ENCODE peak calls at places on chromosomes 4 and X, in nine cellular contexts. U is MV-4-11; J is occipital lobe; Y is hepatic stellate cell; X is stimulated activated CD4-positive, alpha-beta T cell treated with anti-CD3 and anti-CD28 coated beads, TNF-alpha, amount 100 ng/mL, for 48 hours; O is NCI-H1105; C is activated CD8-positive, alpha-beta T cell treated with anti-CD3 and anti-CD28 coated beads, Interleukin-2, amount 10 ng/mL, durations not matched to agents 7 days and 5 days; V is AG10803; G is ascending aorta. M is an unnamed sample.

GRCh38 chr4:56286763-56287162 is 100.5 kb downstream of the AASDH start:
- DNase-seq in G (no peak), O (no peak), Y (no peak), U (no peak), J (no peak), X (no peak), C (no peak), V (no peak), M (no peak)

GRCh38 chr4:105197777-105198176 is 51.1 kb downstream of the TET2 start:
- DNase-seq in O (no peak), V (peak; percentile 18), C (no peak), Y (no peak), J (no peak), U (no peak), X (no peak), G (no peak), M (no peak)

GRCh38 chr4:10182446-10183424 is 66.1 kb upstream of the WDR1 start:
- DNase-seq in Y (no peak), C (peak; percentile 62), O (no peak), X (no peak), J (no peak), U (peak; percentile 13), G (no peak), V (no peak), M (no peak)

GRCh38 chr4:108730579-108730978 is 32.3 kb downstream of the ETNPPL start:
- DNase-seq in O (no peak), G (no peak), Y (no peak), X (no peak), U (peak; percentile 59), C (no peak), V (no peak), J (no peak), M (no peak)

GRCh38 chr4:117771647-117772337 is 262.5 kb upstream of the NDST3 start:
- DNase-seq in C (no peak), X (no peak), G (no peak), Y (no peak), O (no peak), U (no peak), J (no peak), V (no peak), M (no peak)

GRCh38 chrX:86711531-86712180 is 563.4 kb downstream of the DACH2 start:
- DNase-seq in J (no peak), V (no peak), G (no peak), X (no peak), O (peak; percentile 44), Y (no peak), U (no peak), C (no peak), M (no peak)

GRCh38 chr4:120809518-120809917 is 113.0 kb downstream of the PRDM5 start:
- DNase-seq in G (no peak), J (no peak), X (no peak), O (no peak), C (no peak), Y (no peak), U (peak; percentile 5), V (no peak), M (no peak)

GRCh38 chrX:1451676-1452496 is 823 bp downstream of the ASMTL start:
- DNase-seq in G (no peak), J (no peak), V (no peak), U (no peak), Y (no peak), O (no peak), X (no peak), C (peak; percentile 35), M (no peak)

GRCh38 chr4:4293279-4293678 is 3.2 kb downstream of the ZBTB49 start:
- DNase-seq in G (no peak), O (no peak), X (no peak), C (no peak), Y (no peak), J (no peak), V (no peak), U (no peak), M (no peak)

GRCh38 chr4:53023640-53024299 is 161.7 kb downstream of the RASL11B start:
- DNase-seq in G (no peak), X (no peak), U (no peak), V (no peak), O (no peak), J (no peak), Y (no peak), C (no peak), M (no peak)

GRCh38 chrX:144798972-144799371 is 448.3 kb upstream of the SPANXN1 start:
- DNase-seq in J (no peak), O (no peak), Y (no peak), U (peak; percentile 65), V (no peak), X (no peak), G (no peak), C (no peak), M (no peak)

GRCh38 chr4:38994135-38994534 is 38.1 kb downstream of the TMEM156 start:
- DNase-seq in J (no peak), G (no peak), V (no peak), X (no peak), U (no peak), O (no peak), Y (no peak), C (no peak), M (no peak)

GRCh38 chrX:109537324-109537665 is 651 bp downstream of the NXT2 start:
- DNase-seq in U (peak; percentile 75), G (no peak), O (peak; percentile 29), V (peak; percentile 78), Y (no peak), C (no peak), X (no peak), J (no peak), M (no peak)

GRCh38 chr4:39043697-39044363 is 11.6 kb upstream of the TMEM156 start:
- DNase-seq in G (no peak), O (no peak), C (no peak), U (peak; percentile 44), V (no peak), Y (no peak), J (no peak), X (no peak), M (no peak)

GRCh38 chrX:108396188-108396885 is 41.9 kb downstream of the COL4A6 start:
- DNase-seq in Y (no peak), U (no peak), V (no peak), G (no peak), O (no peak), J (no peak), C (no peak), X (no peak), M (no peak)

GRCh38 chrX:48631376-48632090 is 34.2 kb downstream of the WDR13 start:
- DNase-seq in U (peak; percentile 84), X (peak; percentile 33), J (peak; percentile 60), Y (peak; percentile 84), V (peak; percentile 85), G (peak; percentile 21), O (peak; percentile 64), C (peak; percentile 86), M (peak; percentile 46)

GRCh38 chr4:169080970-169081369 is 70.9 kb upstream of the CBR4 start:
- DNase-seq in X (no peak), Y (peak; percentile 27), U (peak; percentile 12), O (no peak), C (no peak), G (no peak), J (no peak), V (peak; percentile 54), M (no peak)

M was measured in GM18507.